ENCODE peak calls at places on chromosome 13, in ten cellular contexts. Z is PC-9; W is WERI-Rb-1; K is IMR-90; X is suprapubic skin; D is Peyer's patch; B is CD4-positive, alpha-beta T cell; C is uterus; E is psoas muscle; Q is lung. S is an unnamed sample.
A peak's percentile ranks its signal among the peaks of the same experiment; 100 is the strongest.

GRCh38 chr13:113926301-113926761 is 47.5 kb downstream of the C13orf46 start:
- DNase-seq in D (peak; percentile 39), K (peak; percentile 60), C (no peak), Z (no peak), B (no peak), X (peak; percentile 80), Q (no peak), W (peak; percentile 7), E (no peak), S (no peak)

GRCh38 chr13:27619093-27619705 is 1.1 kb downstream of the LNX2 start:
- DNase-seq in Q (no peak), C (no peak), K (peak; percentile 55), D (no peak), B (no peak), X (no peak), W (no peak), Z (no peak), E (no peak), S (no peak)

GRCh38 chr13:87498681-87499080 is 172.5 kb upstream of the SLITRK5 start:
- DNase-seq in C (no peak), Q (no peak), K (peak; percentile 0), B (no peak), W (no peak), X (no peak), D (no peak), E (no peak), Z (no peak), S (no peak)

GRCh38 chr13:32639502-32640105 is 53.4 kb downstream of the PDS5B start:
- DNase-seq in E (peak; percentile 28), B (peak; percentile 40), K (peak; percentile 77), D (no peak), Z (no peak), Q (no peak), X (no peak), C (peak; percentile 63), W (peak; percentile 39), S (no peak)

GRCh38 chr13:98429081-98429480 is 147.8 kb downstream of the STK24 start:
- DNase-seq in X (no peak), E (no peak), D (no peak), Q (no peak), Z (no peak), B (no peak), C (no peak), K (no peak), W (no peak), S (no peak)

GRCh38 chr13:50485979-50486935 is 357.2 kb downstream of the DLEU7 start:
- DNase-seq in Z (no peak), C (no peak), E (no peak), W (no peak), Q (no peak), B (no peak), D (no peak), K (peak; percentile 22), X (no peak), S (no peak)

GRCh38 chr13:29538625-29538976 is 56.9 kb downstream of the SLC7A1 start:
- DNase-seq in Z (no peak), Q (no peak), B (no peak), D (no peak), X (no peak), K (no peak), E (no peak), W (no peak), C (no peak), S (no peak)

GRCh38 chr13:35131471-35131870 is 189.4 kb downstream of the NBEA start:
- DNase-seq in C (no peak), X (no peak), B (no peak), Z (no peak), W (no peak), Q (no peak), E (no peak), K (no peak), D (no peak), S (no peak)

GRCh38 chr13:19586904-19587634 is 25.7 kb upstream of the TPTE2 start:
- DNase-seq in W (no peak), B (peak; percentile 72), K (peak; percentile 34), E (peak; percentile 29), X (no peak), Q (peak; percentile 31), Z (no peak), C (no peak), D (no peak), S (no peak)

GRCh38 chr13:73576291-73576690 is 517.5 kb downstream of the KLF5 start:
- DNase-seq in X (no peak), K (no peak), C (no peak), B (no peak), Z (no peak), E (no peak), W (no peak), D (no peak), Q (no peak), S (no peak)

GRCh38 chr13:73578251-73578875 is 519.6 kb downstream of the KLF5 start:
- DNase-seq in B (no peak), E (no peak), C (no peak), X (no peak), W (no peak), K (peak; percentile 42), Z (no peak), Q (no peak), D (no peak), S (no peak)

DNA sequence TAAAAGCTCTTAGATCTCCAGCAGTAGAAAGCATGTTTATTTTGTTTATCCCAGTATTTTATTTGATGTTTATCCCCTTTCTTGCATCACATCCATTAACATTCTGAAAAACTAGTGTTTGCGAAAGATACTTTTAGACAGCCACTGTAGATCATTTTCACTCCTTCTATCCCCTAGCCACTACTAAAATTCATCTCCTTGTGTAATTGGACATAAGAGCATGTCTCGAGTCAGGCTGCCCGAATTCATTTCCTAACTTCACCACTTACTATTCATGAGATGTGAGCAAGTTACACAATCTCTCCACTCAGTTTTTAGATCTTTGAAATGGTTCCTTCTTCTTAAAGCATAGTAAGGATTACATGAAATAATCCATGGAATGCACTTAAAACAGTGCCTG is 514.0 kb downstream of the KLF5 start:
- DNase-seq in Q (no peak), W (no peak), E (no peak), D (no peak), B (no peak), X (no peak), C (no peak), K (no peak), Z (no peak), S (no peak)
- H3K27ac ChIP-seq in Q (no peak overlapping the region), W (no peak overlapping the region), E (no peak overlapping the region), D (no peak overlapping the region), B (no peak overlapping the region), X (no peak overlapping the region), C (no peak overlapping the region), K (no peak overlapping the region), Z (no peak overlapping the region), S (no peak overlapping the region)

GRCh38 chr13:67228031-67228430 is 2.1 kb downstream of the PCDH9 start:
- DNase-seq in Q (no peak), W (no peak), K (no peak), X (no peak), D (no peak), C (no peak), Z (no peak), B (no peak), E (no peak), S (no peak)

GRCh38 chr13:67230774-67231480 is 791 bp upstream of the PCDH9 start:
- DNase-seq in Z (peak; percentile 35), W (peak; percentile 32), Q (peak; percentile 55), C (peak; percentile 32), E (peak; percentile 64), K (peak; percentile 64), B (peak; percentile 34), D (peak; percentile 59), X (peak; percentile 86), S (peak; percentile 38)

GRCh38 chr13:67228909-67229308 is 1.2 kb downstream of the PCDH9 start:
- DNase-seq in B (no peak), X (no peak), W (no peak), Z (no peak), C (no peak), K (peak; percentile 32), D (no peak), Q (no peak), E (no peak), S (no peak)

GRCh38 chr13:67230243-67230773 is at the start of gene PCDH9:
- DNase-seq in C (peak; percentile 91), X (peak; percentile 94), K (peak; percentile 97), Z (peak; percentile 76), B (peak; percentile 78), E (peak; percentile 95), D (peak; percentile 83), Q (peak; percentile 94), W (peak; percentile 92), S (peak; percentile 98)

GRCh38 chr13:67229438-67230242 is 496 bp downstream of the PCDH9 start:
- DNase-seq in C (no peak), W (peak; percentile 31), Q (no peak), B (no peak), D (no peak), X (no peak), Z (no peak), E (no peak), K (peak; percentile 10), S (no peak)
- H3K27ac ChIP-seq in C (peak overlapping the region; percentile 45), W (no peak overlapping the region), Q (peak overlapping the region; percentile 63), B (no peak overlapping the region), D (peak overlapping the region; percentile 83), X (no peak overlapping the region), Z (no peak overlapping the region), E (peak overlapping the region; percentile 84), K (peak overlapping the region; percentile 10), S (peak overlapping the region; percentile 82)

DNA sequence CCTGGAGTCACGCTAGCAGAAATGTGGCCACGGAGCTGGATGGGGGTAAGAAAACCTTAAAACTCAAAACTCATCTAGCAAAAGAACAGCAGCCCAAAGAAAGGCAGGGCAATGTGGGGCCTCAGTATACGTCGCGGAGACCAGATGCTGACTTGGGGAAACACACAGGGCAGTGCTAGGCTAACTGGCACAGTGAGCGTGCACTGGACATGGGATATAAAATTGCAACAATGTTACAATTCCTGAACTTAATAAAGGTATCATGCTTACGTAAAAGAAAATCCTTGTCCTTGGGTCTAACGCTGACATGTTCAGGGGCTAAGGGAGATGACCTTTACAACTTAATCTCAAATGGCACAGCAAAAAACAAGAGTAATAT is 40.5 kb downstream of the COL4A1 start:
- DNase-seq in Q (no peak), Z (no peak), X (no peak), K (no peak), E (no peak), D (no peak), B (no peak), C (peak; percentile 14), W (no peak), S (no peak)
- H3K27ac ChIP-seq in Q (peak overlapping the region; percentile 40), Z (no peak overlapping the region), X (peak overlapping the region; percentile 15), K (no peak overlapping the region), E (peak overlapping the region; percentile 67), D (no peak overlapping the region), B (no peak overlapping the region), C (peak overlapping the region; percentile 64), W (no peak overlapping the region), S (no peak overlapping the region)

DNA sequence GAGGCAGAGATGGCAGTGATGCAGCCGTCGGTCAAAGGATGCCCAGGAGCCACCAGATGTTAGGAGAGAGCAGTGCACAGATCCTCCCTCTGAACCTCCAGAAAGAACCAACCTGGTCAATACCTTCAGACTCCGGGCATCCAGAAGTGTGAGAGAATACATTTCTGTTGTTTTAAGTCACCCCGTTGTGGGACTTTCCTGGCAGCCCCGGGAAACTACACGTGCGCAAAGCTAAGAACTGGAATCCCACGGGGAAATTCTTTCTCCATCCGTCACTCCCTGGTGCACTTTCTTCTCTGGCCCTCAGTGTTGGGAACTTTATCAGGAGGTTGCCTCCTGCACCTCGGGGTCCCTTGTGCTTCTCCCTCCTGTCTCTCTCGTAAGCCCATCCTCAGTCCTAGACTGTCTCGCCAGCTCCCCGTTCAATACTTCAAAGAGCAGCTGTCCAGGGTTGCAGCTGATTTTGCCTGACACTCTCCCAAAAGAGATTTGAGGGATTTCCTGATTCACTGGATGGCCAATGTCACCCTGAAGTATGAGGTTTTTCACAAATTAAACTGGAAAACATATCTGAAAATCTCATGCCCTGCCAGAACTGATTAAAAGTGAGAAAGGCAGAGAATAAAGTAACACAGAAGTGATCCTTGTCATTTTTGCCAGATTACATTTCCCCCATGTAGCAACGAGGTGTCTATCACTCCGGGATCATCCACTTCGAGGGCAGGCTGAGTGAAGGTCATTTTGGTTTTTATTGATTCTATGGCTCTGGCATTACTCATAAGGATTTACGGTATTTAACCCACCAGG is 136.8 kb downstream of the DCT start:
- DNase-seq in D (no peak), Z (no peak), Q (no peak), B (no peak), C (no peak), X (no peak), K (no peak), W (no peak), E (no peak), S (no peak)
- H3K27ac ChIP-seq in D (no peak overlapping the region), Z (no peak overlapping the region), Q (no peak overlapping the region), B (no peak overlapping the region), C (no peak overlapping the region), X (no peak overlapping the region), K (no peak overlapping the region), W (peak overlapping the region; percentile 0), E (no peak overlapping the region), S (no peak overlapping the region)

S was measured in caudate nucleus.